ENCODE peak calls at places on chromosomes 16 and 17, in nine cellular contexts. R is NCI-H345, F is astrocyte of the hippocampus, J is amygdala, Y is EL, N is RCC 7860, V is amniotic stem cell, B is HFF-Myc, Z is NCI-H1092. G is an unnamed sample.

GRCh38 chr16:65538945-65539344 is 417.1 kb upstream of the CDH11 start:
- DNase-seq in R (no peak), F (peak), J (no peak), Y (no peak), N (no peak), V (no peak), B (no peak), Z (no peak), G (no peak)

GRCh38 chr16:14168146-14168545 is 97.0 kb downstream of the MRTFB start:
- DNase-seq in R (no peak), F (no peak), J (no peak), Y (no peak), N (no peak), V (no peak), B (no peak), Z (no peak), G (no peak)

GRCh38 chr16:35572186-35572585 is 2112.8 kb downstream of the TP53TG3F start:
- DNase-seq in R (no peak), F (no peak), J (no peak), Y (no peak), N (no peak), V (no peak), B (no peak), Z (no peak), G (no peak)

GRCh38 chr17:63986842-63987615 is 11.1 kb upstream of the PRR29 start:
- DNase-seq in R (no peak), F (no peak), J (no peak), Y (no peak), N (no peak), V (no peak), B (no peak), Z (no peak), G (no peak)

GRCh38 chr17:79536212-79536840 is 74.5 kb downstream of the RBFOX3 start:
- DNase-seq in R (no peak), F (no peak), J (no peak), Y (no peak), N (no peak), V (no peak), B (no peak), Z (no peak), G (no peak)

GRCh38 chr17:58666858-58667267 is 25.0 kb downstream of the TEX14 start:
- DNase-seq in R (no peak), F (no peak), J (peak), Y (peak), N (no peak), V (peak), B (no peak), Z (peak), G (no peak)

GRCh38 chr17:64016248-64016784 is 4.1 kb downstream of the ICAM2 start:
- DNase-seq in R (no peak), F (no peak), J (no peak), Y (no peak), N (no peak), V (no peak), B (no peak), Z (no peak), G (no peak)

GRCh38 chr17:65099941-65100315 is 37.2 kb upstream of the RGS9 start:
- DNase-seq in R (peak), F (peak), J (no peak), Y (peak), N (peak), V (no peak), B (no peak), Z (no peak), G (no peak)

GRCh38 chr16:67302076-67302475 is 22.7 kb downstream of the PLEKHG4 start:
- DNase-seq in R (no peak), F (no peak), J (no peak), Y (no peak), N (no peak), V (no peak), B (no peak), Z (no peak), G (no peak)

GRCh38 chr16:52252680-52253079 is 294.3 kb downstream of the TOX3 start:
- DNase-seq in R (no peak), F (no peak), J (no peak), Y (no peak), N (no peak), V (no peak), B (no peak), Z (no peak), G (no peak)

GRCh38 chr17:35898283-35899070 is 18.3 kb upstream of the CCL5 start:
- DNase-seq in R (peak), F (peak), J (no peak), Y (no peak), N (peak), V (no peak), B (no peak), Z (peak), G (no peak)

GRCh38 chr17:64780096-64781012 is 118.2 kb upstream of the SMURF2 start:
- DNase-seq in R (no peak), F (peak), J (peak), Y (peak), N (no peak), V (no peak), B (no peak), Z (no peak), G (no peak)

GRCh38 chr16:81767987-81768592 is 11.0 kb upstream of the PLCG2 start:
- DNase-seq in R (peak), F (no peak), J (no peak), Y (no peak), N (no peak), V (no peak), B (no peak), Z (peak), G (no peak)

GRCh38 chr16:30376508-30376907 is 1.9 kb downstream of the MYL11 start:
- DNase-seq in R (no peak), F (no peak), J (no peak), Y (no peak), N (no peak), V (no peak), B (no peak), Z (no peak), G (no peak)

GRCh38 chr17:9104370-9105041 is 83.2 kb downstream of the NTN1 start:
- DNase-seq in R (no peak), F (no peak), J (no peak), Y (no peak), N (no peak), V (no peak), B (no peak), Z (no peak), G (no peak)

GRCh38 chr17:37176683-37177082 is 199.1 kb upstream of the C17orf78 start:
- DNase-seq in R (no peak), F (peak), J (no peak), Y (peak), N (peak), V (no peak), B (no peak), Z (no peak), G (no peak)

GRCh38 chr16:75566889-75567255 is 693 bp downstream of the GABARAPL2 start:
- DNase-seq in R (no peak), F (peak), J (no peak), Y (peak), N (no peak), V (no peak), B (no peak), Z (no peak), G (no peak)

GRCh38 chr16:66924527-66925321 is 611 bp downstream of the RRAD start:
- DNase-seq in R (no peak), F (peak), J (no peak), Y (peak), N (peak), V (no peak), B (no peak), Z (no peak), G (no peak)

GRCh38 chr16:64983983-64984382 is 137.9 kb downstream of the CDH11 start:
- DNase-seq in R (peak), F (peak), J (peak), Y (peak), N (peak), V (no peak), B (peak), Z (no peak), G (peak)

GRCh38 chr17:81477173-81477572 is 35.4 kb downstream of the ACTG1 start:
- DNase-seq in R (no peak), F (no peak), J (no peak), Y (no peak), N (no peak), V (no peak), B (no peak), Z (no peak), G (no peak)

GRCh38 chr17:49687878-49688491 is 10.1 kb upstream of the SPOP start:
- DNase-seq in R (no peak), F (no peak), J (no peak), Y (peak), N (no peak), V (no peak), B (no peak), Z (no peak), G (peak)

GRCh38 chr17:1005361-1005946 is 8.5 kb downstream of the TIMM22 start:
- DNase-seq in R (peak), F (peak), J (peak), Y (no peak), N (no peak), V (no peak), B (no peak), Z (peak), G (peak)

GRCh38 chr16:12271006-12271405 is 294.5 kb downstream of the SNX29 start:
- DNase-seq in R (peak), F (peak), J (no peak), Y (peak), N (no peak), V (no peak), B (peak), Z (no peak), G (no peak)

GRCh38 chr17:64418506-64419339 is 28.1 kb upstream of the PECAM1 start:
- DNase-seq in R (peak), F (peak), J (no peak), Y (peak), N (peak), V (peak), B (peak), Z (peak), G (peak)

GRCh38 chr16:4414187-4414909 is 2.0 kb downstream of the CORO7 start:
- DNase-seq in R (no peak), F (no peak), J (no peak), Y (no peak), N (no peak), V (no peak), B (no peak), Z (no peak), G (no peak)

GRCh38 chr17:77280304-77280910 is 139.6 kb downstream of the SEC14L1 start:
- DNase-seq in R (no peak), F (peak), J (no peak), Y (peak), N (peak), V (no peak), B (no peak), Z (no peak), G (no peak)

GRCh38 chr16:57981636-57982035 is 10.7 kb upstream of the CNGB1 start:
- DNase-seq in R (no peak), F (no peak), J (no peak), Y (no peak), N (peak), V (no peak), B (no peak), Z (no peak), G (no peak)

GRCh38 chr16:81634380-81635121 is 144.5 kb upstream of the PLCG2 start:
- DNase-seq in R (peak), F (peak), J (no peak), Y (no peak), N (no peak), V (no peak), B (no peak), Z (peak), G (no peak)

GRCh38 chr17:19020016-19020415 is 15.5 kb upstream of the FAM83G start:
- DNase-seq in R (no peak), F (no peak), J (no peak), Y (no peak), N (no peak), V (no peak), B (no peak), Z (no peak), G (no peak)

GRCh38 chr17:76095943-76096342 is 7.6 kb downstream of the EXOC7 start:
- DNase-seq in R (no peak), F (no peak), J (no peak), Y (no peak), N (no peak), V (no peak), B (no peak), Z (no peak), G (no peak)